ENCODE peak calls at places on chromosomes 7 and 10, in five cellular contexts. One of them, this sample, is unnamed.
A peak's percentile ranks its signal among the peaks of the same experiment; 100 is the strongest.

GRCh38 chr10:42635098-42635497 is 3.3 kb downstream of the ZNF33B start:
- DNase-seq in mucosa of gallbladder: no peak
- DNase-seq in activated T-cell treated with anti-CD3 and anti-CD28 coated beads for 48 hours: no peak
- DNase-seq in T-helper 9 cell: no peak
- DNase-seq in sciatic nerve: no peak
- DNase-seq in this sample: no peak

GRCh38 chr7:106600569-106601373 is 60.2 kb downstream of the CCDC71L start:
- DNase-seq in mucosa of gallbladder: no peak
- DNase-seq in activated T-cell treated with anti-CD3 and anti-CD28 coated beads for 48 hours: no peak
- DNase-seq in T-helper 9 cell: no peak
- DNase-seq in sciatic nerve: no peak
- DNase-seq in this sample: no peak

GRCh38 chr10:24982294-24983064 is 30.1 kb upstream of the PRTFDC1 start:
- DNase-seq in mucosa of gallbladder: no peak
- DNase-seq in activated T-cell treated with anti-CD3 and anti-CD28 coated beads for 48 hours: no peak
- DNase-seq in T-helper 9 cell: no peak
- DNase-seq in sciatic nerve: no peak
- DNase-seq in this sample: no peak

GRCh38 chr7:120799147-120799546 is 58.8 kb downstream of the TSPAN12 start:
- DNase-seq in mucosa of gallbladder: no peak
- DNase-seq in activated T-cell treated with anti-CD3 and anti-CD28 coated beads for 48 hours: no peak
- DNase-seq in T-helper 9 cell: no peak
- DNase-seq in sciatic nerve: no peak
- DNase-seq in this sample: no peak

GRCh38 chr10:52783726-52784125 is 11.1 kb upstream of the MBL2 start:
- DNase-seq in mucosa of gallbladder: no peak
- DNase-seq in activated T-cell treated with anti-CD3 and anti-CD28 coated beads for 48 hours: no peak
- DNase-seq in T-helper 9 cell: no peak
- DNase-seq in sciatic nerve: no peak
- DNase-seq in this sample: no peak

GRCh38 chr7:148242271-148242801 is 348.2 kb upstream of the C7orf33 start:
- DNase-seq in mucosa of gallbladder: peak; percentile 15
- DNase-seq in activated T-cell treated with anti-CD3 and anti-CD28 coated beads for 48 hours: no peak
- DNase-seq in T-helper 9 cell: no peak
- DNase-seq in sciatic nerve: no peak
- DNase-seq in this sample: no peak

GRCh38 chr7:137439829-137440433 is 96.4 kb upstream of the PTN start:
- DNase-seq in mucosa of gallbladder: no peak
- DNase-seq in activated T-cell treated with anti-CD3 and anti-CD28 coated beads for 48 hours: no peak
- DNase-seq in T-helper 9 cell: no peak
- DNase-seq in sciatic nerve: no peak
- DNase-seq in this sample: no peak

GRCh38 chr7:15707570-15707969 is 21.1 kb upstream of the MEOX2 start:
- DNase-seq in mucosa of gallbladder: no peak
- DNase-seq in activated T-cell treated with anti-CD3 and anti-CD28 coated beads for 48 hours: no peak
- DNase-seq in T-helper 9 cell: no peak
- DNase-seq in sciatic nerve: no peak
- DNase-seq in this sample: no peak

GRCh38 chr10:8375137-8375536 is 320.6 kb downstream of the GATA3 start:
- DNase-seq in mucosa of gallbladder: no peak
- DNase-seq in activated T-cell treated with anti-CD3 and anti-CD28 coated beads for 48 hours: no peak
- DNase-seq in T-helper 9 cell: no peak
- DNase-seq in sciatic nerve: no peak
- DNase-seq in this sample: no peak

GRCh38 chr10:100562806-100563293 is 27.1 kb downstream of the HIF1AN start:
- DNase-seq in mucosa of gallbladder: no peak
- DNase-seq in activated T-cell treated with anti-CD3 and anti-CD28 coated beads for 48 hours: no peak
- DNase-seq in T-helper 9 cell: no peak
- DNase-seq in sciatic nerve: no peak
- DNase-seq in this sample: no peak

GRCh38 chr10:79018591-79019011 is 50.2 kb upstream of the ZMIZ1 start:
- DNase-seq in mucosa of gallbladder: no peak
- DNase-seq in activated T-cell treated with anti-CD3 and anti-CD28 coated beads for 48 hours: no peak
- DNase-seq in T-helper 9 cell: no peak
- DNase-seq in sciatic nerve: peak; percentile 38
- DNase-seq in this sample: no peak

GRCh38 chr7:147432068-147432467 is 1158.5 kb upstream of the C7orf33 start:
- DNase-seq in mucosa of gallbladder: no peak
- DNase-seq in activated T-cell treated with anti-CD3 and anti-CD28 coated beads for 48 hours: no peak
- DNase-seq in T-helper 9 cell: no peak
- DNase-seq in sciatic nerve: no peak
- DNase-seq in this sample: no peak

GRCh38 chr10:184911-185310 is 49.7 kb downstream of the ZMYND11 start:
- DNase-seq in mucosa of gallbladder: no peak
- DNase-seq in activated T-cell treated with anti-CD3 and anti-CD28 coated beads for 48 hours: no peak
- DNase-seq in T-helper 9 cell: no peak
- DNase-seq in sciatic nerve: no peak
- DNase-seq in this sample: no peak

This sample was measured in effector memory CD4-positive, alpha-beta T cell.